ENCODE peak calls at places on chromosomes 13 and 19, in seven cellular contexts. A is tibial nerve, U is adrenal gland, I is body of pancreas, Q is A549, O is uterus, M is lower leg skin. C is an unnamed sample.

GRCh38 chr19:16326401-16327130 is 1.9 kb downstream of the KLF2 start:
- DNase-seq in A (no peak), M (peak; percentile 88), Q (no peak), O (no peak), U (peak; percentile 59), I (no peak), C (no peak)

GRCh38 chr13:94558721-94559120 is 37.2 kb downstream of the TGDS start:
- DNase-seq in O (no peak), I (no peak), Q (peak; percentile 6), M (no peak), A (no peak), U (no peak), C (no peak)

GRCh38 chr19:16470541-16470910 is 1.2 kb downstream of the EPS15L1 start:
- DNase-seq in Q (no peak), O (no peak), U (no peak), I (no peak), M (no peak), A (no peak), C (no peak)

GRCh38 chr19:34134190-34135032 is 37.9 kb upstream of the LSM14A start:
- DNase-seq in U (peak; percentile 89), I (peak; percentile 89), Q (peak; percentile 93), O (peak; percentile 88), M (peak; percentile 96), A (peak; percentile 72), C (peak; percentile 77)

GRCh38 chr13:107834268-107834667 is 381.1 kb downstream of the LIG4 start:
- DNase-seq in O (no peak), U (no peak), A (no peak), I (no peak), M (no peak), Q (no peak), C (no peak)

GRCh38 chr19:11400695-11401291 is 16.7 kb upstream of the EPOR start:
- DNase-seq in O (no peak), Q (no peak), M (no peak), I (no peak), U (no peak), A (no peak), C (no peak)

GRCh38 chr19:17846146-17846545 is 1.6 kb downstream of the JAK3 start:
- DNase-seq in Q (no peak), A (no peak), O (no peak), I (no peak), U (no peak), M (no peak), C (no peak)

GRCh38 chr19:29299416-29300380 is 86.7 kb upstream of the UQCRFS1 start:
- DNase-seq in Q (no peak), U (no peak), M (peak; percentile 79), I (no peak), A (no peak), O (no peak), C (no peak)

GRCh38 chr13:97702614-97703013 is 250.9 kb upstream of the IPO5 start:
- DNase-seq in U (no peak), A (no peak), O (no peak), Q (no peak), I (no peak), M (no peak), C (no peak)

GRCh38 chr13:88643233-88643632 is 972.1 kb downstream of the SLITRK5 start:
- DNase-seq in Q (no peak), U (no peak), M (no peak), A (no peak), O (no peak), I (no peak), C (no peak)

GRCh38 chr19:28498404-28498976 is 714.5 kb downstream of the UQCRFS1 start:
- DNase-seq in O (no peak), Q (no peak), U (no peak), I (no peak), A (no peak), M (no peak), C (no peak)

GRCh38 chr19:2253106-2254051 is 2.8 kb downstream of the JSRP1 start:
- DNase-seq in I (no peak), U (no peak), M (no peak), Q (no peak), O (no peak), A (no peak), C (no peak)

GRCh38 chr19:2249880-2250764 is 999 bp downstream of the AMH start:
- DNase-seq in U (no peak), I (no peak), Q (no peak), O (no peak), A (no peak), M (no peak), C (peak; percentile 38)

GRCh38 chr19:2252481-2253105 is 3.5 kb downstream of the AMH start:
- DNase-seq in O (no peak), U (no peak), M (no peak), A (no peak), Q (no peak), I (no peak), C (no peak)

GRCh38 chr19:2250765-2251576 is 1.8 kb downstream of the AMH start:
- DNase-seq in A (no peak), Q (no peak), O (no peak), I (no peak), M (no peak), U (no peak), C (no peak)

GRCh38 chr19:2251577-2252480 is 2.7 kb downstream of the AMH start:
- DNase-seq in I (no peak), O (no peak), M (no peak), Q (no peak), A (no peak), U (no peak), C (no peak)
- TF ChIP-seq POLR2A in I (no peak), O (no peak), M (no peak), Q (no peak), A (no peak), U (no peak), C (no peak)

DNA sequence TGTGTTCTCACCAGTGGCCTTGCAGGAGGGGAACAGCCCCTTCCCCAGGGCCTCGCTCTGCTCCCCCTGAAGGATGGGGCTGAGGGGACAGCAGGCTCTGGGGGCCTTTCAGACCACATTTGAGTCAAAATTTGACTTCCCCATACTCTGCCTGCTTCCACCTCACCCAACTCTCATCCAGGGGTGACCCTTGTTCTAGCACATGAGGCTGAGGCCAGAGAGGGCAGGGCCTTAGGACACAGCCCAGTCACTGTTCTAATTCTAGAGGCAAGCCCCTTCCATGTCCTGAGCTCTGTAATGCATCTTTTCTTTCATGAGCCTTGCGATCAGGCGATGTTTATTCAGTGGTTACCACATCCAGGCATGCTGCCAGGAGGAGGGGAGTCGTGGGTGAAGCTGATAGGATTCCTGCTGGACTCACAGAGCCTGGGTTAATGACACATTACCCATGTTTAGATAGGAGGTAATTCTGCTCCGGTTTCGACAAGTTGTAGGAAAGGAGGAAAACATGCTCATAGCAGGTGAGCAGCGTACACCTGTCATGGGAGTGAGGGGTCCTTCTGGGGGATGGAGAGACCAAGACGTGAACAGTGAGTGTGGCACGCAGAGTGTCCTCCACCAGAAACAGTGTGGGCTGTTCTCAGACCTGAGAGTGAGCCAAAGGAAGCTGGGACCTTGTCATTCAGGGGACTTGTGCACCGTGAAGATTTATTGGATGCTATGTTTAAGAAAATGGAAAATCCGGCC is 9.3 kb downstream of the RPS9 start:
- DNase-seq in M (peak; percentile 95), I (peak; percentile 97), U (peak; percentile 98), O (peak; percentile 80), A (peak; percentile 95), Q (peak; percentile 93), C (peak; percentile 84)
- TF ChIP-seq POLR2A in M (no peak), I (peak; percentile 83), U (peak; percentile 10), O (no peak), A (no peak), Q (no peak), C (peak; percentile 46)

DNA sequence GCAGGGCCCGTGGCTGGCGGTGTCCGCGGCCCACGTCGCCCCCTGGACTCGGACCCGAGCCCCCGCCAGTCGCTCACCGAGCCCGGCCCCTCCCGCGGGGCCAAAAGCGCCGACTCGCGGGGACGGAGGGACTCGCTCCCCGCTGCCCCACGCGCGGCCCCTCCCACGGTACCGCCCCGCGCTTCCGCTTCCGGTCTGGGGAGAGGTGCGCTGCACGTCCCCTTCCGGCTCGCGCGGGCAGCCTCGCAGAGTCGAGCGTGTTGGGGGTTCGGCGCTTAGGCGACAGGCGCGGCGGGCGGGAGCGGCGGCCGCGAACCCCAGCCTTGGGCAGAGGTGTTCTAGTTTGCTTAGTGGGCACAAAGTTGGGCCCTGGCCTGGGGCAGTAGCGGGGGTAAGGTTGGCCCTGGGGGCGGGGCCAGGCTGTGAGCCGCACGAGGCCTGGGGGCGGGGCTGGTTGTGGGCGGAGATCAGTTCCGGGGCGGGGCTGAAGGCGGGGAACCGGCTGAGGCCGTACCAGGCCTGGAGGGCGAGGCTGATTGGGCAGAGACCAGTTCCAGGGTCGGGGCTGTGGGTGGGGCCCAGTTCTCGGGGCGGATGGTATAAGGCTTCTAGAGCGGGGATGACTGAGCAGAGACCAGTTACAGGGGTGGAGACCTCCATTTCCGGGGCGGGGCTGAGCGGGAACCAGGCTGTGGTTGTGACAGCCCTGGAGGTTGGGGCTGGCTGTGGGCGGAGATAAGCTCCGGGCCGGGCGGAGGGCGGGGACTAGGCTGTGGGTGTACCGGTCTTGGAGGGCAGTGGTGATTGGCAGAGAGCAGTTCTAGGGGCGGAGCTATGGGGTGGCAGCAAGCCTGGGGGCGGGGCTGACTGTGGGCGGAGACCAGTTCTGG is at the start of the genes MBD3L1 and ZNF558:
- DNase-seq in U (peak; percentile 99), M (peak; percentile 100), Q (peak; percentile 96), A (peak; percentile 98), I (peak; percentile 98), O (peak; percentile 99), C (peak; percentile 99)
- TF ChIP-seq POLR2A in U (peak; percentile 74), M (no peak), Q (peak; percentile 46), A (peak; percentile 78), I (peak; percentile 88), O (peak; percentile 88), C (peak; percentile 82)

DNA sequence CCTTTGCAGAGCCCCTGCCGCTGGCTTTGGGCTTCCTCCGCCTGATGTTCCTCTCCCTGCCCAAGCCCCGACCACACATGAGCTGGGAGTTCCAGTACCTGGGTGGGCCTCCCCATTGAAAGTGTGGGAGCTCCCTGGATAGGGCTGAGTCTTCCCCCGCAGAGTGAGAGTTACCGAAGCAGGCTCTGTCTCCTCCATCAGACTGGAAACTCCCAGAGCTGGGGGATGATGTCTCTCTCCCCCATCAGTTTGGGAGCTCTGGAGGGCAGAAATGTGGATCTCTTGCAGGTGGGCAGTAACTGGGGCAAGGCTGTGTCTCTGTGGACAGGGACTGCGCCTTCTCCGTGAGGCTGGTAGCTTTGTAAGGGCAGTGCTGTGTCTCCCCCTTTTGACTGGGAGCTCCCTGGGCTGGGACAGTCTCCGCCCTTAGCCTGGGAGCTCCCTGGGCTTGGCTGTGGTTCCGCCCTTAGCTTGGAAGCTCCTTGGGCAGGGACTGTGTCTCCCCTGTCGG is 767 bp downstream of the DCAF15 start:
- DNase-seq in M (peak; percentile 90), Q (peak; percentile 53), I (no peak), O (no peak), A (no peak), U (no peak), C (no peak)
- TF ChIP-seq POLR2A in M (no peak), Q (no peak), I (no peak), O (no peak), A (no peak), U (no peak), C (no peak)

C was measured in gastrocnemius medialis.